ENCODE peak calls at places on chromosomes 4 and X, in four cellular contexts. H is activated CD8-positive, alpha-beta memory T cell treated with anti-CD3 and anti-CD28 coated beads for 1 hour; M is HT1080; Y is activated T-cell treated with anti-CD3 and anti-CD28 coated beads for 24 hours. B is an unnamed sample.

GRCh38 chrX:153304988-153305736 is 16.4 kb downstream of the PNMA6F start:
- DNase-seq in H (no peak), M (no peak), Y (no peak), B (no peak)

GRCh38 chr4:181569553-181569952 is 673.6 kb upstream of the TENM3 start:
- DNase-seq in H (no peak), M (peak), Y (no peak), B (no peak)

GRCh38 chr4:21512351-21512750 is 436.2 kb downstream of the KCNIP4 start:
- DNase-seq in H (no peak), M (peak), Y (no peak), B (peak)

GRCh38 chr4:137601924-137602323 is 69.6 kb upstream of the PCDH18 start:
- DNase-seq in H (no peak), M (no peak), Y (no peak), B (no peak)

GRCh38 chr4:186838295-186838694 is 114.6 kb upstream of the FAT1 start:
- DNase-seq in H (no peak), M (no peak), Y (no peak), B (no peak)

GRCh38 chr4:163493643-163494359 is 689 bp upstream of the TMA16 start:
- DNase-seq in H (no peak), M (no peak), Y (no peak), B (no peak)

GRCh38 chrX:107978707-107979307 is 3.4 kb downstream of the TEX13B start:
- DNase-seq in H (no peak), M (peak), Y (no peak), B (no peak)

GRCh38 chrX:25049347-25049746 is 33.6 kb upstream of the ARX start:
- DNase-seq in H (no peak), M (peak), Y (no peak), B (no peak)

GRCh38 chrX:47138171-47138570 is 6.3 kb downstream of the NDUFB11 start:
- DNase-seq in H (no peak), M (no peak), Y (no peak), B (no peak)

GRCh38 chr4:139030614-139031235 is 15.1 kb downstream of the NOCT start:
- DNase-seq in H (peak), M (peak), Y (peak), B (peak)

GRCh38 chr4:183390374-183390773 is 54.1 kb upstream of the CDKN2AIP start:
- DNase-seq in H (no peak), M (no peak), Y (no peak), B (no peak)

GRCh38 chr4:75542824-75543223 is 13.0 kb upstream of the ODAPH start:
- DNase-seq in H (no peak), M (peak), Y (no peak), B (no peak)

GRCh38 chr4:7434766-7435150 is at the start of gene PSAPL1:
- DNase-seq in H (no peak), M (peak), Y (no peak), B (no peak)

GRCh38 chr4:93313207-93313606 is 515.3 kb upstream of the ATOH1 start:
- DNase-seq in H (no peak), M (peak), Y (no peak), B (no peak)

GRCh38 chr4:25402521-25402920 is 25.5 kb downstream of the ANAPC4 start:
- DNase-seq in H (no peak), M (no peak), Y (no peak), B (no peak)

GRCh38 chr4:54439831-54440243 is 210.7 kb downstream of the PDGFRA start:
- DNase-seq in H (no peak), M (no peak), Y (no peak), B (peak)

GRCh38 chr4:104901438-104901837 is 245.2 kb upstream of the TET2 start:
- DNase-seq in H (no peak), M (no peak), Y (no peak), B (no peak)

GRCh38 chrX:128928636-128929035 is 594.7 kb downstream of the SMARCA1 start:
- DNase-seq in H (no peak), M (no peak), Y (no peak), B (no peak)

GRCh38 chrX:65406532-65406931 is 128.1 kb downstream of the LAS1L start:
- DNase-seq in H (no peak), M (no peak), Y (no peak), B (no peak)

GRCh38 chr4:116499-116898 is 7.8 kb upstream of the ZNF718 start:
- DNase-seq in H (no peak), M (no peak), Y (no peak), B (no peak)

GRCh38 chr4:1718095-1718850 is 2.9 kb downstream of the TMEM129 start:
- DNase-seq in H (no peak), M (no peak), Y (no peak), B (no peak)

GRCh38 chr4:81164623-81165416 is 50.2 kb downstream of the PRKG2 start:
- DNase-seq in H (no peak), M (peak), Y (peak), B (no peak)

GRCh38 chrX:154458116-154458953 is at the start of gene PLXNA3:
- DNase-seq in H (peak), M (no peak), Y (peak), B (no peak)

GRCh38 chr4:58871509-58871908 is 1761.3 kb upstream of the IGFBP7 start:
- DNase-seq in H (no peak), M (no peak), Y (no peak), B (no peak)

GRCh38 chr4:73222466-73223257 is 35.9 kb downstream of the ANKRD17 start:
- DNase-seq in H (peak), M (peak), Y (peak), B (peak)

GRCh38 chr4:101981756-101982155 is 191.2 kb downstream of the BANK1 start:
- DNase-seq in H (no peak), M (no peak), Y (no peak), B (peak)

GRCh38 chr4:39390603-39391002 is 16.1 kb upstream of the KLB start:
- DNase-seq in H (no peak), M (no peak), Y (no peak), B (no peak)

GRCh38 chrX:26557691-26558321 is 341.8 kb downstream of the MAGEB5 start:
- DNase-seq in H (no peak), M (peak), Y (no peak), B (no peak)

GRCh38 chrX:7091923-7092322 is 55.6 kb upstream of the STS start:
- DNase-seq in H (no peak), M (no peak), Y (no peak), B (no peak)

GRCh38 chr4:38023347-38024202 is 63.4 kb downstream of the PTTG2 start:
- DNase-seq in H (no peak), M (no peak), Y (no peak), B (no peak)

GRCh38 chrX:8453619-8454018 is 11.0 kb upstream of the VCX3B start:
- DNase-seq in H (no peak), M (no peak), Y (no peak), B (no peak)

GRCh38 chrX:21382715-21383114 is 8.5 kb downstream of the CNKSR2 start:
- DNase-seq in H (no peak), M (no peak), Y (no peak), B (no peak)

GRCh38 chrX:131564553-131565229 is 20.8 kb downstream of the OR13H1 start:
- DNase-seq in H (no peak), M (no peak), Y (no peak), B (no peak)

B was measured in CMK.